ENCODE peak calls at places on chromosomes 13 and 19, in four cellular contexts. One of them, this sample, is unnamed.
A peak's percentile ranks its signal among the peaks of the same experiment; 100 is the strongest.

GRCh38 chr19:46623915-46624502 is 880 bp downstream of the PTGIR start:
- DNase-seq in HepG2: no peak
- DNase-seq in H1: no peak
- DNase-seq in K562: no peak
- DNase-seq in this sample: no peak

GRCh38 chr13:94188173-94188869 is 291.2 kb downstream of the DCT start:
- DNase-seq in HepG2: no peak
- DNase-seq in H1: no peak
- DNase-seq in K562: no peak
- DNase-seq in this sample: no peak

GRCh38 chr19:34503546-34504272 is 22.2 kb downstream of the WTIP start:
- DNase-seq in K562: peak; percentile 6
- DNase-seq in HepG2: no peak
- DNase-seq in H1: peak; percentile 28
- DNase-seq in this sample: no peak

GRCh38 chr13:80475718-80476117 is 134.8 kb upstream of the SPRY2 start:
- DNase-seq in H1: no peak
- DNase-seq in K562: no peak
- DNase-seq in HepG2: no peak
- DNase-seq in this sample: no peak

GRCh38 chr13:41543664-41544300 is 86.4 kb downstream of the RGCC start:
- DNase-seq in HepG2: no peak
- DNase-seq in K562: no peak
- DNase-seq in H1: no peak
- DNase-seq in this sample: no peak

GRCh38 chr19:28686741-28687140 is 526.2 kb downstream of the UQCRFS1 start:
- DNase-seq in HepG2: no peak
- DNase-seq in H1: no peak
- DNase-seq in K562: no peak
- DNase-seq in this sample: no peak

GRCh38 chr19:29487432-29487831 is 38.4 kb upstream of the VSTM2B start:
- DNase-seq in K562: no peak
- DNase-seq in H1: peak; percentile 24
- DNase-seq in HepG2: no peak
- DNase-seq in this sample: no peak

GRCh38 chr13:99103536-99103935 is 97.1 kb upstream of the UBAC2 start:
- DNase-seq in HepG2: no peak
- DNase-seq in K562: no peak
- DNase-seq in H1: no peak
- DNase-seq in this sample: no peak

GRCh38 chr13:47216176-47216822 is 319.4 kb upstream of the HTR2A start:
- DNase-seq in K562: no peak
- DNase-seq in HepG2: no peak
- DNase-seq in H1: no peak
- DNase-seq in this sample: no peak

GRCh38 chr19:54463531-54464043 is at the start of gene LENG9:
- DNase-seq in H1: peak; percentile 98
- DNase-seq in K562: peak; percentile 82
- DNase-seq in HepG2: peak; percentile 98
- DNase-seq in this sample: peak; percentile 91

GRCh38 chr13:81017525-81018152 is 676.7 kb upstream of the SPRY2 start:
- DNase-seq in H1: no peak
- DNase-seq in HepG2: peak; percentile 28
- DNase-seq in K562: peak; percentile 6
- DNase-seq in this sample: peak; percentile 37

GRCh38 chr13:35857769-35858168 is 273.4 kb downstream of the DCLK1 start:
- DNase-seq in HepG2: no peak
- DNase-seq in K562: no peak
- DNase-seq in H1: peak; percentile 52
- DNase-seq in this sample: no peak

GRCh38 chr13:111243981-111244380 is 76.5 kb upstream of the TEX29 start:
- DNase-seq in K562: no peak
- DNase-seq in H1: no peak
- DNase-seq in HepG2: no peak
- DNase-seq in this sample: no peak

GRCh38 chr13:111242585-111242984 is 77.9 kb upstream of the TEX29 start:
- DNase-seq in K562: no peak
- DNase-seq in H1: peak; percentile 13
- DNase-seq in HepG2: no peak
- DNase-seq in this sample: no peak

GRCh38 chr13:111248822-111249221 is 71.6 kb upstream of the TEX29 start:
- DNase-seq in K562: no peak
- DNase-seq in H1: no peak
- DNase-seq in HepG2: no peak
- DNase-seq in this sample: no peak

GRCh38 chr13:111247552-111247951 is 72.9 kb upstream of the TEX29 start:
- DNase-seq in K562: no peak
- DNase-seq in H1: peak; percentile 17
- DNase-seq in HepG2: peak; percentile 36
- DNase-seq in this sample: no peak

DNA sequence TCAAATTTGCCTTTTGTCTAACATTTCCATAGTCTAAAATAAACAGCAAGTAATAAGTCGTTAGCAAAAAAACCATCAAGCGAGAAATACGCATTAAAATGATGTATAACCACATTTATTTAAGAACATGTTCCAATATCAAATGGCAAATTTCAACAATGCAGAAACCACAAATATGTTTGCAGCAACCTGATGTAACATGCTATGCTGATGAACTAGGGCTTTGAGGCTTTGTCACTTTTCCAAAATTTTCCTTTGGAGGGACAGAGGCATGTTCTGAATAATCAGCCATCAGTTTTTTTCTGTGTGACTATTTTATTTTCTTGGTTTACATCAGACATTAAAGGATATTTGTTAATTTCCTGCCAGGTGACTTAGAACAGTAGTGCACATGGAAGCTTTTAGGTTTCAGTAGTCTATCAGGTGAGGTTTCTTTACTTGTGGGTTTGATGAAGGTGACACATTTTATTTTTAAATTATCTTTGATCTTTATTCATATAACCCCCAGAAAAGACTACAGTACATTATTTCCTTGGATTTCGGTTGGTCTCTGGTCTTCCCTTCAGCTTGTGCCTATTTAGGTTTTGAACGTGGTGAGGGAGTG is 74.6 kb upstream of the TEX29 start:
- DNase-seq in H1: no peak
- DNase-seq in HepG2: no peak
- DNase-seq in K562: no peak
- DNase-seq in this sample: no peak
- TF ChIP-seq MAX in H1: no peak
- TF ChIP-seq MAX in HepG2: no peak
- TF ChIP-seq MAX in K562: no peak
- TF ChIP-seq MAX in this sample: no peak

DNA sequence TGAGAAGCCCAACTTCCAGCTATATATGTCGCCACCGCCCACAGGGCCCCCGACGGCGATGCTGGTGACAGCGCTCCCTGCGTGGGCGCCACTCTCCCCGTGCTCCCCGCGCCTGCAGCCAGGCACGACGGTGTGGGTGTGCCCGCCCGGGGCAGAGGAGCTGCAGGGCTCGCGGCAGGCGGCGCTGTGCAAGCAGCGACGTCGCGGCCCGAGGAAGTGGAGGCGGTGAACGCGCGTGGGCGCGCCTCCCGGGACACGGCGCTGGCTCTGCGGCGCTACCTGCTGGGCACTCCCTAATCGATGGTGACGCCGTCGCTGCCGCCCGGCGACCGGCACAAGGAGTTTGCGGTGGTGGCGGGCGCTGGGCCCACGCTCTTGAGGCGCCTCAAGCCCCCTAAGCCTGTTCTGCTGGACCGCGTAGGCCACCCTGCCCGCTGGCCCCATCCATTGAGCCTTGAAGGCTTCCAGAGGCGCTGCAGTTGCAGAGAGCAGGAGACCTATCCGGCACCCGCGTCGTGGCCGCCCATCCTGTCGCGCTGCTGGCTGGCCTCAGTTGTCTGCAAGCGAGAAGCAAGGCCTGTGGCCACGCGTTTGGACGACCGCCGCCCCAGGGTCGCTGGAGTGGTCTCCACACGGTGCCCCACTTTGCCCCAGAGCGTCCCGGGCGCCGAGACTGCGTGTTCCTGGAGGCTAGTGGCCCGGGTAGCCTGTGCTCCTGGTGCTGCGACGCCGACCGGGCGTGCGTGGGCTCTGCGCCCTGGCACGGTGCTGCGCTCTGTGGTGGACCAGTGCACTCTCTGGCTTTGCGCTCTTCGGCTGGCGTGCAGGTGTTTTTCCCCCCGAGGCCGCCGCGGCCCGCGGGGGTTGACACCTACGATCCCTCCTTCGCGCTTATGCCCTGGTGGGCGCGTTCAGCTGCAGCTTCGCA is 23.1 kb downstream of the LRFN3 start:
- DNase-seq in HepG2: no peak
- DNase-seq in H1: peak; percentile 58
- DNase-seq in K562: peak; percentile 57
- DNase-seq in this sample: no peak
- TF ChIP-seq JUN in HepG2: no peak
- TF ChIP-seq JUN in H1: no peak
- TF ChIP-seq JUN in K562: no peak
- TF ChIP-seq JUN in this sample: no peak

GRCh38 chr19:33402421-33403220 is 29.1 kb downstream of the CEBPG start:
- DNase-seq in K562: no peak
- DNase-seq in HepG2: no peak
- DNase-seq in H1: no peak
- DNase-seq in this sample: peak; percentile 36
- TF ChIP-seq CEBPB in K562: no peak
- TF ChIP-seq CEBPB in HepG2: no peak
- TF ChIP-seq CEBPB in H1: no peak
- TF ChIP-seq CEBPB in this sample: no peak

GRCh38 chr13:29999492-30000372 is 149.3 kb upstream of the UBL3 start:
- DNase-seq in K562: no peak
- DNase-seq in HepG2: no peak
- DNase-seq in H1: no peak
- DNase-seq in this sample: no peak

GRCh38 chr13:29993196-29993595 is 142.8 kb upstream of the UBL3 start:
- DNase-seq in H1: no peak
- DNase-seq in K562: no peak
- DNase-seq in HepG2: no peak
- DNase-seq in this sample: no peak

GRCh38 chr13:29994911-29995601 is 144.6 kb upstream of the UBL3 start:
- DNase-seq in HepG2: no peak
- DNase-seq in H1: no peak
- DNase-seq in K562: no peak
- DNase-seq in this sample: no peak

GRCh38 chr13:29993716-29994488 is 143.5 kb upstream of the UBL3 start:
- DNase-seq in K562: no peak
- DNase-seq in H1: no peak
- DNase-seq in HepG2: no peak
- DNase-seq in this sample: no peak

DNA sequence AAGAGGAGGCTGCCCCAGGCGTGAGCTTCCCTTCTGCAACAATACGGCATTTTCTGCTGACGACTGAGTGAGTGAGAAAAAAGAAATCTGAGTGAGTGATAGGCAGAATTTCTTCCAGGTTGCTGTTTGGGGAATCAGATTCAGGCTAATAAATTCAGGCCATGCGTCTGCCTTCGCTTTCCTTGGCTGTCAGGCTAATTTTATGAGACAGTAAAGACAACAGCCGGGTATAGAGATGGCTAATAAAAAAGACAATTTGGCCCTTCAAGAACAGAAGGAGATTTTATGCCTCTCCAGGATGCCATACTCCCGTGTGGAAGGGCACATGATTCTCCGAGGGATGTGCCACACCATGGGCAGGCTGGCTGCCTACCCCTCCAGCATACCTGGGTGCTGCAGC is 145.9 kb upstream of the UBL3 start:
- DNase-seq in K562: no peak
- DNase-seq in HepG2: no peak
- DNase-seq in H1: no peak
- DNase-seq in this sample: no peak
- TF ChIP-seq MAX in K562: no peak
- TF ChIP-seq MAX in HepG2: no peak
- TF ChIP-seq MAX in H1: no peak
- TF ChIP-seq MAX in this sample: no peak

GRCh38 chr13:36857273-36857672 is 38.3 kb downstream of the RFXAP start:
- DNase-seq in H1: no peak
- DNase-seq in K562: no peak
- DNase-seq in HepG2: no peak
- DNase-seq in this sample: no peak

GRCh38 chr13:36859259-36859658 is 40.2 kb downstream of the RFXAP start:
- DNase-seq in K562: no peak
- DNase-seq in HepG2: no peak
- DNase-seq in H1: no peak
- DNase-seq in this sample: no peak

GRCh38 chr13:36862002-36862706 is 43.1 kb downstream of the RFXAP start:
- DNase-seq in HepG2: no peak
- DNase-seq in H1: no peak
- DNase-seq in K562: no peak
- DNase-seq in this sample: no peak

GRCh38 chr13:36862722-36863121 is 43.7 kb downstream of the RFXAP start:
- DNase-seq in HepG2: no peak
- DNase-seq in H1: no peak
- DNase-seq in K562: no peak
- DNase-seq in this sample: no peak

GRCh38 chr13:36858285-36858684 is 39.3 kb downstream of the RFXAP start:
- DNase-seq in H1: no peak
- DNase-seq in HepG2: peak; percentile 69
- DNase-seq in K562: peak; percentile 11
- DNase-seq in this sample: peak; percentile 53
- TF ChIP-seq JUN in H1: no peak
- TF ChIP-seq JUN in HepG2: no peak
- TF ChIP-seq JUN in K562: no peak
- TF ChIP-seq JUN in this sample: no peak

GRCh38 chr19:6233051-6233826 is 46.5 kb downstream of the MLLT1 start:
- DNase-seq in H1: no peak
- DNase-seq in K562: no peak
- DNase-seq in HepG2: no peak
- DNase-seq in this sample: no peak
- TF ChIP-seq CEBPB in H1: no peak
- TF ChIP-seq CEBPB in K562: no peak
- TF ChIP-seq CEBPB in HepG2: no peak
- TF ChIP-seq CEBPB in this sample: no peak

GRCh38 chr19:40778865-40779284 is 828 bp downstream of the RAB4B start:
- DNase-seq in HepG2: peak; percentile 51
- DNase-seq in H1: no peak
- DNase-seq in K562: no peak
- DNase-seq in this sample: no peak
- TF ChIP-seq MAX in HepG2: no peak
- TF ChIP-seq MAX in H1: no peak
- TF ChIP-seq MAX in K562: no peak
- TF ChIP-seq MAX in this sample: no peak

GRCh38 chr19:33215438-33216197 is 10.0 kb downstream of the SLC7A10 start:
- DNase-seq in K562: no peak
- DNase-seq in H1: no peak
- DNase-seq in HepG2: no peak
- DNase-seq in this sample: no peak

GRCh38 chr19:33216198-33216830 is 9.3 kb downstream of the SLC7A10 start:
- DNase-seq in K562: no peak
- DNase-seq in HepG2: no peak
- DNase-seq in H1: no peak
- DNase-seq in this sample: no peak

GRCh38 chr19:33220115-33220514 is 5.5 kb downstream of the SLC7A10 start:
- DNase-seq in K562: no peak
- DNase-seq in H1: no peak
- DNase-seq in HepG2: no peak
- DNase-seq in this sample: no peak

GRCh38 chr19:33219261-33219812 is 6.3 kb downstream of the SLC7A10 start:
- DNase-seq in HepG2: no peak
- DNase-seq in H1: peak; percentile 78
- DNase-seq in K562: no peak
- DNase-seq in this sample: no peak

GRCh38 chr19:33217881-33218280 is 7.8 kb downstream of the SLC7A10 start:
- DNase-seq in H1: no peak
- DNase-seq in K562: no peak
- DNase-seq in HepG2: no peak
- DNase-seq in this sample: no peak
- TF ChIP-seq JUN in H1: no peak
- TF ChIP-seq JUN in K562: no peak
- TF ChIP-seq JUN in HepG2: no peak
- TF ChIP-seq JUN in this sample: no peak